ENCODE peak calls at places on chromosomes 13 and 19, in five cellular contexts. D is endothelial cell; K is effector memory CD8-positive, alpha-beta T cell; L is progenitor cell of endocrine pancreas; N is esophagus squamous epithelium. B is an unnamed sample.

GRCh38 chr19:49851456-49852259 is 699 bp downstream of the PTOV1 start:
- DNase-seq in D (peak), K (no peak), L (peak), N (no peak), B (no peak)

GRCh38 chr19:29311391-29311790 is 98.4 kb upstream of the UQCRFS1 start:
- DNase-seq in D (no peak), K (no peak), L (no peak), N (no peak), B (no peak)

GRCh38 chr13:19960673-19961015 is 2.1 kb downstream of the ZMYM2 start:
- DNase-seq in D (no peak), K (no peak), L (no peak), N (no peak), B (no peak)

GRCh38 chr19:42252365-42253244 is 2.3 kb downstream of the ERF start:
- DNase-seq in D (no peak), K (no peak), L (no peak), N (no peak), B (no peak)

GRCh38 chr19:45276284-45276687 is 25.2 kb downstream of the MARK4 start:
- DNase-seq in D (no peak), K (no peak), L (no peak), N (no peak), B (no peak)

GRCh38 chr13:33284016-33284415 is 1.5 kb downstream of the STARD13 start:
- DNase-seq in D (no peak), K (no peak), L (no peak), N (no peak), B (no peak)

GRCh38 chr19:27748551-27749152 is 1464.3 kb downstream of the UQCRFS1 start:
- DNase-seq in D (no peak), K (no peak), L (no peak), N (no peak), B (no peak)

GRCh38 chr13:31951215-31951678 is 80.3 kb upstream of the FRY start:
- DNase-seq in D (no peak), K (no peak), L (no peak), N (peak), B (peak)

GRCh38 chr19:31517466-31518180 is 168.4 kb upstream of the TSHZ3 start:
- DNase-seq in D (no peak), K (no peak), L (no peak), N (no peak), B (no peak)

GRCh38 chr13:102289606-102290005 is 112.2 kb downstream of the FGF14 start:
- DNase-seq in D (no peak), K (no peak), L (no peak), N (no peak), B (no peak)

GRCh38 chr13:98853791-98854191 is 101.3 kb upstream of the SLC15A1 start:
- DNase-seq in D (no peak), K (no peak), L (no peak), N (no peak), B (no peak)

GRCh38 chr19:460877-461609 is at the start of gene SHC2:
- DNase-seq in D (peak), K (no peak), L (peak), N (no peak), B (no peak)

GRCh38 chr19:49165111-49165750 is 7.6 kb downstream of the TRPM4 start:
- DNase-seq in D (no peak), K (no peak), L (no peak), N (no peak), B (no peak)

GRCh38 chr13:97367427-97367826 is 66.5 kb upstream of the RAP2A start:
- DNase-seq in D (no peak), K (no peak), L (no peak), N (no peak), B (no peak)

GRCh38 chr13:114078501-114079451 is 53.6 kb downstream of the RASA3 start:
- DNase-seq in D (no peak), K (no peak), L (no peak), N (no peak), B (no peak)

GRCh38 chr13:67048793-67049150 is 181.4 kb downstream of the PCDH9 start:
- DNase-seq in D (no peak), K (no peak), L (no peak), N (no peak), B (no peak)

GRCh38 chr13:29059837-29060236 is 239.7 kb downstream of the MTUS2 start:
- DNase-seq in D (no peak), K (no peak), L (no peak), N (no peak), B (no peak)

GRCh38 chr13:37037231-37037630 is 22.3 kb downstream of the SUPT20H start:
- DNase-seq in D (no peak), K (no peak), L (no peak), N (no peak), B (no peak)

GRCh38 chr19:44648536-44649370 is 5.0 kb downstream of the PVR start:
- DNase-seq in D (no peak), K (no peak), L (no peak), N (no peak), B (no peak)

GRCh38 chr13:51873837-51874236 is 12.1 kb downstream of the CCDC70 start:
- DNase-seq in D (no peak), K (no peak), L (no peak), N (no peak), B (no peak)

GRCh38 chr13:88097541-88097940 is 426.4 kb downstream of the SLITRK5 start:
- DNase-seq in D (no peak), K (no peak), L (no peak), N (no peak), B (no peak)

GRCh38 chr19:50325310-50326100 is 3.7 kb downstream of the KCNC3 start:
- DNase-seq in D (no peak), K (peak), L (peak), N (no peak), B (peak)

GRCh38 chr19:38135150-38135998 is 88.6 kb downstream of the DPF1 start:
- DNase-seq in D (no peak), K (no peak), L (no peak), N (no peak), B (no peak)

GRCh38 chr13:92345627-92346026 is 881.0 kb upstream of the GPC6 start:
- DNase-seq in D (no peak), K (no peak), L (no peak), N (no peak), B (no peak)

GRCh38 chr19:39131255-39131755 is 5.7 kb downstream of the PAK4 start:
- DNase-seq in D (no peak), K (no peak), L (no peak), N (no peak), B (no peak)

GRCh38 chr19:35309481-35310279 is 17.7 kb downstream of the MAG start:
- DNase-seq in D (no peak), K (no peak), L (peak), N (no peak), B (no peak)

GRCh38 chr19:42122691-42123607 is 9.3 kb downstream of the POU2F2 start:
- DNase-seq in D (no peak), K (peak), L (no peak), N (no peak), B (no peak)

GRCh38 chr19:2288010-2288742 is 6.2 kb upstream of the PEAK3 start:
- DNase-seq in D (no peak), K (no peak), L (no peak), N (no peak), B (no peak)

GRCh38 chr19:34308381-34309367 is 54.3 kb downstream of the GARRE1 start:
- DNase-seq in D (no peak), K (peak), L (no peak), N (no peak), B (peak)